ENCODE peak calls at places on chromosome 13, in seven cellular contexts. R, A, B, Y, T, M and O are unnamed samples.

GRCh38 chr13:76239031-76239680 is 603.0 kb downstream of the LMO7 start:
- DNase-seq in T (no peak), M (no peak), Y (no peak), B (no peak), A (no peak), R (no peak), O (no peak)

GRCh38 chr13:27541386-27541785 is 78.9 kb downstream of the LNX2 start:
- DNase-seq in B (no peak), A (no peak), M (no peak), Y (no peak), T (no peak), R (no peak), O (no peak)

GRCh38 chr13:62119739-62120700 is 704.4 kb upstream of the PCDH20 start:
- DNase-seq in A (no peak), T (no peak), Y (no peak), B (no peak), R (no peak), M (no peak), O (no peak)

GRCh38 chr13:66329988-66330429 is 900.1 kb downstream of the PCDH9 start:
- DNase-seq in R (no peak), Y (no peak), A (no peak), M (no peak), T (no peak), B (no peak), O (no peak)

GRCh38 chr13:28558126-28558525 is 63.2 kb upstream of the FLT1 start:
- DNase-seq in T (no peak), M (no peak), B (no peak), Y (no peak), A (no peak), R (peak; percentile 80), O (no peak)

GRCh38 chr13:35524192-35524591 is 47.7 kb upstream of the MAB21L1 start:
- DNase-seq in M (no peak), B (no peak), Y (no peak), A (no peak), T (no peak), R (no peak), O (no peak)

GRCh38 chr13:45257638-45258338 is 56.9 kb upstream of the KCTD4 start:
- DNase-seq in M (no peak), T (no peak), B (no peak), A (no peak), R (no peak), Y (no peak), O (no peak)

GRCh38 chr13:110312669-110313031 is 5.6 kb downstream of the COL4A2 start:
- DNase-seq in A (no peak), M (no peak), B (no peak), Y (no peak), R (no peak), T (no peak), O (no peak)

GRCh38 chr13:36445278-36445677 is 13.0 kb downstream of the CCNA1 start:
- DNase-seq in A (peak; percentile 79), T (no peak), Y (no peak), B (no peak), R (no peak), M (no peak), O (no peak)

GRCh38 chr13:45511310-45512147 is 46.8 kb downstream of the COG3 start:
- DNase-seq in B (no peak), A (peak; percentile 65), M (no peak), R (peak; percentile 50), Y (no peak), T (peak; percentile 72), O (peak; percentile 19)

GRCh38 chr13:61202042-61202441 is 213.6 kb downstream of the PCDH20 start:
- DNase-seq in R (no peak), T (no peak), M (no peak), Y (no peak), B (no peak), A (no peak), O (no peak)

DNA sequence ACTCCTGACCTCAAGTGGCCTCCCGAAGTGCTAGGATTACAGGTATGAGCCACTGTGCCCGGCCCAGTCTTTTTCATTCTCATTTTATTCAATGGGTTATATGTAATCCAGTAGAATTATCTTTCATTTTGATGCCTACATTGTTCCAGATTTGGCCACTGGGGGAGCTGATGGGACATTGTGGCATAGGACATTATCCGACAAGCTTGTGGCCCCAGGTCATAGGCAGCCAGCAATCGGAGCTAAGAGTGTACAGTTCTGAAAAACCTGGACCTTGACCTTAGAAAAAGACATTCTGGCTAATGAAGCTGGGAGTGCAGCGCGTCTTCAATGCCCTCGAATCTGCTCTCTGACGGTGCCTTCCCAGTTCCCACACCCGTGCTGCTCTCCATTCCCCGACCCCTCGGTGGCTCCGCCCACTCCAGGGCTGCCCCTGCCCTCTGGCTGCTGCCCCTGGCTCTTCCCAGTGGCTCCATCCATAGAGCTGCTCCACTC is 108.7 kb downstream of the TEX29 start:
- DNase-seq in M (no peak), A (peak; percentile 52), Y (peak; percentile 69), T (peak; percentile 49), B (no peak), R (no peak), O (no peak)
- TF ChIP-seq CTCF in M (peak; percentile 42), A (peak; percentile 67), Y (no peak), T (peak; percentile 48), B (peak; percentile 42), R (peak; percentile 65), O (peak; percentile 67)

GRCh38 chr13:21342699-21343442 is 116.2 kb downstream of the ZDHHC20 start:
- DNase-seq in Y (no peak), B (no peak), M (no peak), R (no peak), A (no peak), T (no peak), O (no peak)
- H3K4me3 ChIP-seq in Y (no peak overlapping the region), B (no peak overlapping the region), M (no peak overlapping the region), R (no peak overlapping the region), A (no peak overlapping the region), T (no peak overlapping the region), O (no peak overlapping the region)

GRCh38 chr13:43880930-43881329 is 1.2 kb downstream of the LACC1 start:
- DNase-seq in M (no peak), A (no peak), R (no peak), Y (no peak), T (no peak), B (no peak), O (no peak)

GRCh38 chr13:43878897-43879322 is 630 bp downstream of the CCDC122 start:
- DNase-seq in A (peak; percentile 79), M (peak; percentile 80), R (peak; percentile 26), T (peak; percentile 31), Y (no peak), B (peak; percentile 90), O (no peak)

GRCh38 chr13:43877788-43878187 is 1.8 kb downstream of the CCDC122 start:
- DNase-seq in M (no peak), Y (no peak), T (no peak), R (no peak), B (no peak), A (no peak), O (no peak)

GRCh38 chr13:43880451-43880850 is 747 bp downstream of the LACC1 start:
- DNase-seq in M (no peak), B (no peak), A (no peak), T (no peak), R (no peak), Y (no peak), O (no peak)

GRCh38 chr13:43879323-43880181 is at the start of the genes CCDC122 and LACC1:
- DNase-seq in A (peak; percentile 83), Y (peak; percentile 96), B (peak; percentile 93), R (peak; percentile 54), M (peak; percentile 78), T (peak; percentile 38), O (peak; percentile 26)
- TF ChIP-seq CTCF in A (no peak), Y (no peak), B (no peak), R (no peak), M (no peak), T (no peak), O (no peak)

DNA sequence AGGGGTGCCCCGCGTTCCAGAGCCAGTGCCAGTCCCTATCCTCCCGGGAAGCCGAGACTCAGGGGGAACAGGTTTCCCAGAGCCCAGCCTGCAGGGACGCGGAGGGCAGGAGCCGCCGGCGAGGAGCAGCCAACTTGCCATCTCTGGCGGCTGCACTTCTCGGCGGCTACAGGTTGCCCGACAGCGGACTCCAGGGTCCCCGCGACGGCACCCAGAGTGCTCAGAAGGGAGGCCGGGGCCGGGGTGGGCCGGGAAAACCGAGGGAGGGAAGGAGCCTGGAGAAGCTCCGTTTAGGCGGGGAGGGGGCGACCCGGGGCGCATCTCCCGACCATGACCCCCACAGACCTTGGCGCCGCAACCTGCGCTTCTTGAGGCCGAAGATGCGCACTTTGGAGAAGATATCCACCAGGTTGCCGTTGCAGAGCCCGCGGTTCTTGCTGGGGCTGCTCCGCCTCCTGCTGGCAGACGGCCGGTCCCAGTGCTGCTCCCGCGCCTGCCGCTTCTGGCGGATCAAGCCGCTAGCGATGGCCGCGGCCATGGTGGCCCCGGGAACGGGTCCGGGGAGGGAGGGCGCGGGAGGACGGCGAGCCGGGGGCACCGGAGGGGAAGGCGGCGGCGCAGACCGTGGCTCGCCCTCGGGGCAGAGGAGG is 463.8 kb downstream of the ITGBL1 start:
- DNase-seq in M (no peak), A (no peak), T (no peak), B (no peak), Y (peak; percentile 64), R (no peak), O (no peak)
- H3K4me3 ChIP-seq in M (peak overlapping the region; percentile 34), A (no peak overlapping the region), T (no peak overlapping the region), B (peak overlapping the region; percentile 31), Y (no peak overlapping the region), R (no peak overlapping the region), O (no peak overlapping the region)

DNA sequence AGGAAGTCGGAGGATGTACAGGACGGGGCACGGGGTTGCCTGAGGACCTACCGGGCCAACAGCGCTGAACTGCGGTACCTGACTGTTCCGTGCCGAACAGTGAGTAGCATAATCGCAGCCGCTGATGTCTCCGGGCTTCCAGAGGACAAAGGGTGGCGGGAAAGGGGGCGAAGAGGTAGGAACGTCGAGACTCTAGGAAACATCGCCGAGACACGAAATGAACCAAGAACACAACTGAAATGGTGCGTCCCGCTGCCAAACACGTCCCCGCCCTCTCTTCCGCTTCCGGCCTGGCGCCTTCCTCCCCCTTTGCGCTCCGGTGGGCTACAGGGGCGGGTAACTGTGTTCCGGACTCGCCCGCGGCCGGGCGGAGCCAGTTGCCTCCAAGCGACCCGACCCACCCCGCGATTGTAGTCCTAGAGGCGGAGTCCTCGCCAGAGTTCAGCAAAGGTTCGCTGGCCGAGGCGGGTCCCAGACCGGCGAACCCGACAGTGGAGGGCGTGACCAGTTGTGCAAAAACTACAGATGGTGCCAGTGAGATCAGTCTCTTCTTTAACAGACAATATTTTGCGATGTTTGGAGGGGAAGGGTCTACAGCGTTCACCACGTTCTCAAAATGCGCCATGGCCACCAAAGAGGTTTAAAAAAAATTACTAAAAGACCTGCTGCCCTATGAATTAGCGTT is at the start of gene MRPS31:
- DNase-seq in M (peak; percentile 96), T (peak; percentile 92), A (peak; percentile 98), Y (peak; percentile 98), B (peak; percentile 97), R (peak; percentile 86), O (peak; percentile 91)
- TF ChIP-seq CTCF in M (no peak), T (peak; percentile 44), A (no peak), Y (peak; percentile 18), B (no peak), R (no peak), O (peak; percentile 11)

GRCh38 chr13:30796833-30797601 is 61.7 kb downstream of the ALOX5AP start:
- DNase-seq in A (no peak), T (no peak), Y (no peak), B (no peak), R (no peak), M (no peak), O (peak; percentile 42)
- H3K4me3 ChIP-seq in A (no peak overlapping the region), T (no peak overlapping the region), Y (no peak overlapping the region), B (peak overlapping the region; percentile 6), R (no peak overlapping the region), M (peak overlapping the region; percentile 9), O (no peak overlapping the region)